ENCODE peak calls at places on chromosomes 7 and 10, in six cellular contexts. K is IMR-90, L is right atrium auricular region, O is MM.1S, B is OCI-LY7, H is cardiac muscle cell. D is an unnamed sample.

GRCh38 chr10:17022898-17023297 is 106.7 kb downstream of the CUBN start:
- DNase-seq in L (no peak), K (no peak), B (no peak), O (no peak), H (peak), D (no peak)

GRCh38 chr10:100265821-100266485 is 1.5 kb downstream of the CWF19L1 start:
- DNase-seq in K (no peak), O (no peak), L (no peak), B (peak), H (no peak), D (no peak)

GRCh38 chr10:51117794-51118193 is 43.5 kb downstream of the PRKG1 start:
- DNase-seq in K (peak), H (no peak), B (no peak), L (no peak), O (no peak), D (no peak)

GRCh38 chr10:114956466-114956865 is 18.5 kb downstream of the TRUB1 start:
- DNase-seq in O (peak), K (no peak), L (no peak), B (no peak), H (no peak), D (no peak)

GRCh38 chr7:79272066-79272669 is 181.3 kb downstream of the MAGI2 start:
- DNase-seq in K (peak), H (peak), L (no peak), B (peak), O (peak), D (no peak)

GRCh38 chr10:46558411-46559185 is 2.1 kb upstream of the GPRIN2 start:
- DNase-seq in H (no peak), B (no peak), K (no peak), O (peak), L (no peak), D (peak)

GRCh38 chr7:98133621-98134266 is 27.1 kb downstream of the LMTK2 start:
- DNase-seq in B (peak), K (peak), H (peak), L (no peak), O (no peak), D (no peak)

GRCh38 chr10:113381906-113382562 is 170.8 kb upstream of the HABP2 start:
- DNase-seq in L (no peak), O (peak), H (peak), B (peak), K (peak), D (no peak)

GRCh38 chr10:106973716-106974115 is 190.8 kb downstream of the SORCS1 start:
- DNase-seq in K (no peak), B (no peak), H (no peak), O (no peak), L (no peak), D (no peak)

GRCh38 chr10:115861864-115862263 is 411.1 kb downstream of the GFRA1 start:
- DNase-seq in B (no peak), L (no peak), H (peak), O (no peak), K (peak), D (no peak)

DNA sequence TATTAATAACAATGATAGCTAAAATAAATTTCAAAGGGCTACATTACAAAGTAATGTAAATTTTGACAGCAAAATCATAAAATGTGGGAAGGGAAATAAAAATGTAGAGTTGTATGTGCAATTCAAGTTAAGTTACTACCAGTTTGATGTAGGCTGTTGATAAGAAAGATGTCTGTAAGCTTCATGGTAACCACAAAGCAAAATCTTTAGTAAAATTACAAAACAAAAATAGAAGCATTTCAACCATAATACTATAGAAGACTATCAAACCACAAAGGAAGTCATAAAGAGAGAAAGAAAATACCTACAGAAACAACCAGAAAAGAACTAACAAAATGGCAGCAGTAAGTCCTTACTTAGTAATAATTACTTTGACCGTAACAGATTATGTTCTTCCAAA is 99.1 kb downstream of the C7orf25 start:
- DNase-seq in L (no peak), O (no peak), H (no peak), B (no peak), K (no peak), D (no peak)
- TF ChIP-seq CTCF in L (no peak), O (no peak), H (no peak), B (no peak), K (no peak), D (no peak)

GRCh38 chr10:58415757-58416156 is 30.5 kb downstream of the TFAM start:
- DNase-seq in O (no peak), K (no peak), H (no peak), B (no peak), L (no peak), D (no peak)

GRCh38 chr10:58414270-58415041 is 29.2 kb downstream of the TFAM start:
- DNase-seq in B (no peak), H (peak), O (peak), K (peak), L (no peak), D (no peak)

GRCh38 chr10:58412502-58412961 is 27.3 kb downstream of the TFAM start:
- DNase-seq in L (no peak), O (no peak), B (no peak), K (peak), H (peak), D (no peak)

DNA sequence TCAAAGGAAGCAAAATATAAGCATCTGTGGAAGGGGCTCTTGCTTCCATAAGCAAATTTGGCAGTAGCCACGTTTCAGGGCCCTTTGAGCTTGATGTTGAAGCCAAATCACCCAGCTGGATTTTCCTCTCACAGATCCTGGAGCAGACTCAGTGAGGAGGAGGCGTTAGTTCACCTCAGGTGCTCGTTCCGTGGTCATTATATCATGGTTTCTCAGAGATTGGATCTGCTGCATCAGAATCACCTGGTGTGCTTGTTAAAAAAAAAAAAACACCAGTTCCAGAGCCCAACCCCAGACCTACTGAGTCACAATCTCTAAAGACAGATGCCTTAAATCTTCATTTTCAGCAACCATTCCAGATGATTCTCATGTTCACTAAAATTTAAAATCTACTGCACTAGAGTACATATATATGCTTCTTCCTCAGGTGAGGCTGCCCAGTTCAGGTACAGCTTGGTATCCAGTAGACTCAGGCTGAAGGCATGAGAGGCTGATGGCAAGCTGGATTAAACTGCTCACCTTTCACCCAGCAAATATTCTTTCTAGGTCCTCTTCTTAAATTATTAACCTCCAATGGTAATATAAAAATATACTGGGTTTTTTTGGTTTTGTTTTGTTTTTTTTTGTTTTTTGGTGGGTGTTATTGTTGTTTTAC is 24.9 kb downstream of the TFAM start:
- DNase-seq in K (no peak), O (no peak), B (no peak), H (no peak), L (no peak), D (no peak)
- H3K27ac ChIP-seq in K (no peak), O (no peak), B (no peak), H (no peak), L (no peak), D (no peak)

DNA sequence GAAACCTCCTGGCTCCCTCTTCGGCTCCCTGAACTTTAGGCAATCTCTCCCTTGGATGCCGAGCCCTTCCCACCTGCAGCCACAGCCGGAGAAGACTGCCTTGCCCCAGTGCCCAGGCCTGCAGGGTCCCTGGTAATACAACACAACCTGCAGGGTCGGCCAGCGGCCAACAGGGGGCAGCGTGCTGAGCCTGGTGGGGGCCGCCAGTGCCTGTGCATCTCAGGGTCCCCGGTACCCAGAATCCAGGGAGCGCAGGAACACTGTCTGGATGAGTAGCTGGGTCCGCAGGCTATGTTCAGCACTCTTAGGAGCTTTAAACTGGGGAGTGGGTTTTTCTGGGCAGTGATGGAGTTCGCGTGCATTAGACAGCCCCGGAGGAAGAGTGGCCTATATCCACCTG is 17.5 kb upstream of the C10orf71 start:
- DNase-seq in B (no peak), K (no peak), O (no peak), L (no peak), H (no peak), D (no peak)
- TF ChIP-seq CTCF in B (peak), K (no peak), O (peak), L (no peak), H (peak), D (no peak)

DNA sequence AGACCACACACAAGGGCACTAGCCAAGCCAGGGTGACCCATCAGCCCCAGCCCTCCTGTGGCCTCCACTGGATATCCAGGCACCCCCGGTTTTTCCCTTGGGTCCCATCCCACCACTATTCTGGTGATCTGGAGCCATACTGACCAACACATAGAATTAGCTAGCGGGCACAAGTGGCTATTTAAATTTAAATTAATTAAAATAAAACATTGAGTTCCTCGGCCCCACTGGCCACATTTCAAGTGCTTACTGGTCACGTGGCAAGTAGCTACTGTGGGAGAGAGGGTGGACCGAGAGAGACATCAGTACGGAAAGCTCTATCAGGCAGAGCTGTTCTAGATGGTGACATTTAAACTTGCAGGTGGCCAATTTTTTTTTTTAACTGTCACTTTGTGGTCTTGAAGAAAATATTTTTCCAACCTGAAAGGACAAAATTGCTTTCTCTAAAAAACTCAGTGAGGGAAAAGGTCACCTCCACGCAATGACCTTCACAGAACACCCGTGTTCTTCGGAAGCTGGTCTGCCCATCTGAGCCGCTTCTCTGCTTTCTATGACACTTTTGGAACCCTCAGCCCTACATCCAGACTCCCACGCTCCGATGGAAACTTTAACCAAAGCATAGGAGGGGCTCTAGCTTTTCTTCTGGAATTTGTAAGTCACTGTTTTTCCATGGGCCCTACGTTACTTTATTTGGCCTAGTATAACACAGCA is 30.0 kb downstream of the HIPK2 start:
- DNase-seq in L (no peak), B (no peak), O (no peak), H (no peak), K (no peak), D (no peak)
- H3K27ac ChIP-seq in L (peak), B (no peak), O (no peak), H (peak), K (no peak), D (no peak)

GRCh38 chr10:128932071-128932820 is 534.8 kb upstream of the MGMT start:
- DNase-seq in O (no peak), L (no peak), H (no peak), K (no peak), B (no peak), D (no peak)
- TF ChIP-seq CTCF in O (no peak), L (no peak), H (no peak), K (no peak), B (no peak), D (no peak)

GRCh38 chr10:26699631-26700030 is 2.1 kb downstream of the PDSS1 start:
- DNase-seq in K (no peak), O (no peak), H (no peak), B (no peak), L (no peak), D (no peak)
- H3K27ac ChIP-seq in K (no peak), O (no peak), H (no peak), B (no peak), L (no peak), D (no peak)

DNA sequence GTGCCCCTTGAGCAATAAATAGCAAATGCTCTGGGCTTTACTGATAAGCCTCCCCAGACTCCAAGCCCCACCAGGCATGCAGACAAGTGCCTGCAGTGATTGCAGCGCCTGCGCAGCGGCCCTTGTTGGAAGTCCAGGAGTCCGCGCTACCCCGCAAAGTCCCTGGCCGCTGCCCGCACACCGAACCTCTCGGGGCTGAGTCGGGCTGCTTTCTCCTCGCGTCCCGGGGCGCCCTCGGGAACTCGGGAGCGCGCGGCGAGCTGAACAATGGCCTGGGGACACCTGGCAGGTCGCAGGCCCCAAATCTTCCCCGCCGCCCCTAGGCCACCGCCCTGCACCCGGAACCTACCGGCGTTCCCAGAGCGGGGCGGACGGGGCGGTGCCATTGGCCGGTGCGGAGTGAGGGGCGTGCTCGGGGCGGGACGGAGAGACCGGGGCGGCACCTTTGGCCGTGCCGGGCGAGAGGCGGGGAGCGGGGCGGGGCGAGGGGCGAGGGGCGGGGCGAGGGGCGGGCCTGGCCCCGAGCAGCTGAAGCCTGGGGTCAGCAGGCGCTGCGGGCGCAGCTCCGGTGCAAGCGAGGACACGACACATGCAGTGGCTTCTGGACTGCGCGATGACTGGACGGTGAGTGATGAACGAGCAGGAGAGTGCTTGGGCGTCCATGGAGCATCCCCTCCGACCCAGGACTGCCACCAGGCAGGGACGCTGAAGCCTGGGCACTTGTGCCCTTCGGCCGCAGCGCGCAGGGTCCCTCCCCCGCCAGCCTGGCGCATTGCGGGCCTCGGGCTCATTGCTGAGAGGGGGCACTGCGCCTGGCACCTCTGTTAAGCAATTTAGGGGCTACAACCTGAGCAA is at the start of gene RASSF4:
- DNase-seq in K (peak), H (peak), B (peak), O (peak), L (peak), D (peak)
- TF ChIP-seq CTCF in K (no peak), H (no peak), B (no peak), O (no peak), L (no peak), D (no peak)

GRCh38 chr7:73841689-73842247 is 548 bp downstream of the METTL27 start:
- DNase-seq in L (no peak), O (no peak), K (no peak), H (no peak), B (no peak), D (no peak)

GRCh38 chr7:73844131-73844547 is 1.8 kb upstream of the METTL27 start:
- DNase-seq in B (no peak), H (no peak), O (no peak), L (no peak), K (no peak), D (no peak)

GRCh38 chr7:73847941-73848723 is 5.8 kb upstream of the METTL27 start:
- DNase-seq in H (no peak), L (no peak), B (no peak), K (no peak), O (no peak), D (no peak)

GRCh38 chr7:73842248-73842895 is at the start of gene METTL27:
- DNase-seq in H (peak), L (peak), K (peak), O (peak), B (peak), D (peak)

GRCh38 chr7:73844848-73845460 is 2.6 kb upstream of the METTL27 start:
- DNase-seq in B (no peak), L (no peak), K (peak), O (no peak), H (peak), D (no peak)
- H3K27ac ChIP-seq in B (no peak), L (no peak), K (no peak), O (peak), H (no peak), D (no peak)

GRCh38 chr7:30226593-30227268 is 57.7 kb upstream of the ZNRF2 start:
- DNase-seq in H (no peak), L (no peak), O (no peak), B (no peak), K (no peak), D (no peak)
- TF ChIP-seq CTCF in H (no peak), L (no peak), O (peak), B (peak), K (no peak), D (peak)

DNA sequence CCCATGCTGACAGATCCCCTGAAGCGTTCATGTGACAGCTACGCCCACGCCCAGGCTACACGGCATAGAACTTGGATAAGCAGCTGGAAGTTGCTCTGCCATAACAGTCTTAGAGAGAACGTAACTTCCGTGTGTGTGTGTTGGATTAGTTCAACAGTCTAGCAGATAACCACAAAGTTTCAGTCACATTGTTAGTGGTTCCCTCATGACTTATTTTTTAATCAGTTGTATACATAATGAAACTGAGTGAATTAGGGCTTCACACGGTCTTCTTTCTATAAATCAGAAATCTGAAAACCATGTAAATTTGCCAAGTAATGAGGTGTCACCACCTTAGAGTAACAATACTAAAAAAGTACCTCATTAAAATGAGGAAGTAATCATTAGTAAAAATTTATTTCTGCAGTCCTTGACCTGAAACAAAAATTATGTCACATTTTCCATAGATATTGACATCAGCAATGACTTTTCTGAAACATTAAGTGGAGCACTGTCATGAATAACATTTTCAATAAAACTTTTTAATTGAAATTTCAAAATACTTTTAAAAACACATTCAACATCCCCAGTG is 21.7 kb upstream of the MACC1 start:
- DNase-seq in L (no peak), H (peak), O (peak), K (no peak), B (no peak), D (no peak)
- H3K27ac ChIP-seq in L (no peak), H (no peak), O (peak), K (no peak), B (no peak), D (no peak)

D was measured in prostate gland.